ENCODE peak calls at places on chromosomes 11 and 22, in nine cellular contexts. A is posterior cingulate gyrus; T is substantia nigra; I is activated CD8-positive, alpha-beta T cell treated with anti-CD3 and anti-CD28 coated beads, Interleukin-2, amount 10 ng/mL, durations not matched to agents 7 days and 5 days; J is GM23338; L is PC-3; G is stimulated activated CD4-positive, alpha-beta T cell treated with anti-CD3 and anti-CD28 coated beads, TNF-alpha, amount 100 ng/mL, for 1 hour; U is bronchial epithelial cell; F is HEK293T. B is an unnamed sample.

GRCh38 chr11:102287963-102288744 is 29.1 kb upstream of the BIRC3 start:
- DNase-seq in J (peak), A (peak), U (peak), T (no peak), L (peak), I (peak), F (peak), G (no peak), B (no peak)

GRCh38 chr11:73784080-73784634 is 3.5 kb upstream of the MRPL48 start:
- DNase-seq in T (no peak), U (peak), G (no peak), I (no peak), A (no peak), J (peak), F (no peak), L (no peak), B (peak)

GRCh38 chr11:77340501-77340900 is 39.0 kb upstream of the GDPD4 start:
- DNase-seq in G (no peak), T (no peak), U (no peak), A (no peak), F (no peak), I (no peak), J (no peak), L (no peak), B (no peak)

GRCh38 chr11:101583180-101584128 is at the start of gene TRPC6:
- DNase-seq in L (no peak), G (no peak), A (peak), U (peak), T (no peak), F (no peak), J (peak), I (no peak), B (peak)

GRCh38 chr11:7495997-7496545 is 10.8 kb downstream of the OLFML1 start:
- DNase-seq in J (no peak), F (no peak), G (no peak), I (no peak), U (no peak), L (no peak), A (no peak), T (no peak), B (no peak)

GRCh38 chr11:86558219-86558618 is 114.2 kb downstream of the ME3 start:
- DNase-seq in F (no peak), T (no peak), I (no peak), U (peak), A (no peak), G (no peak), J (no peak), L (no peak), B (no peak)

GRCh38 chr11:61657566-61657965 is 22.6 kb upstream of the DAGLA start:
- DNase-seq in A (no peak), U (peak), T (no peak), G (no peak), L (peak), J (no peak), I (no peak), F (no peak), B (no peak)

GRCh38 chr22:39469326-39469680 is 12.5 kb downstream of the MGAT3 start:
- DNase-seq in T (no peak), L (no peak), A (no peak), J (no peak), I (no peak), U (no peak), G (no peak), F (no peak), B (no peak)

GRCh38 chr11:91435694-91436375 is 788.8 kb upstream of the FAT3 start:
- DNase-seq in L (peak), A (no peak), I (no peak), T (no peak), U (peak), F (no peak), J (peak), G (no peak), B (no peak)

GRCh38 chr11:64348611-64349387 is 8.8 kb downstream of the CCDC88B start:
- DNase-seq in A (no peak), J (peak), G (no peak), T (no peak), F (no peak), U (no peak), L (no peak), I (no peak), B (no peak)

GRCh38 chr11:29641201-29641600 is 375.6 kb downstream of the KCNA4 start:
- DNase-seq in A (no peak), L (no peak), U (peak), G (no peak), J (no peak), I (no peak), T (no peak), F (no peak), B (no peak)

GRCh38 chr11:70423523-70424505 is 25.5 kb downstream of the CTTN start:
- DNase-seq in I (peak), G (no peak), J (peak), T (no peak), L (peak), F (no peak), U (no peak), A (no peak), B (no peak)

GRCh38 chr11:34245043-34245442 is 112.8 kb downstream of the ABTB2 start:
- DNase-seq in G (no peak), F (no peak), J (no peak), U (no peak), L (no peak), T (no peak), I (peak), A (no peak), B (no peak)

GRCh38 chr11:11095971-11096370 is 238.1 kb upstream of the ZBED5 start:
- DNase-seq in F (no peak), T (no peak), I (no peak), U (no peak), L (no peak), A (no peak), J (no peak), G (no peak), B (no peak)

GRCh38 chr11:74671520-74672196 is 59.6 kb downstream of the CHRDL2 start:
- DNase-seq in G (no peak), L (peak), T (no peak), A (no peak), I (no peak), U (peak), J (no peak), F (no peak), B (no peak)

GRCh38 chr22:42695294-42695693 is 25.4 kb downstream of the A4GALT start:
- DNase-seq in I (no peak), G (no peak), J (no peak), T (no peak), U (no peak), L (no peak), A (no peak), F (no peak), B (no peak)

GRCh38 chr11:116211166-116211565 is 561.6 kb downstream of the BUD13 start:
- DNase-seq in T (no peak), J (no peak), I (no peak), L (no peak), F (no peak), G (no peak), A (no peak), U (no peak), B (no peak)

GRCh38 chr22:37549704-37550059 is 10.6 kb upstream of the CDC42EP1 start:
- DNase-seq in G (no peak), A (peak), F (no peak), I (no peak), L (no peak), U (no peak), T (peak), J (no peak), B (no peak)

GRCh38 chr11:69931994-69932910 is 113.0 kb upstream of the FGF3 start:
- DNase-seq in J (no peak), U (no peak), A (no peak), G (no peak), I (no peak), T (no peak), L (no peak), F (no peak), B (peak)

GRCh38 chr11:110141812-110142211 is 48.6 kb downstream of the ZC3H12C start:
- DNase-seq in F (no peak), G (no peak), U (peak), J (no peak), I (no peak), A (no peak), L (no peak), T (no peak), B (no peak)

GRCh38 chr11:69934861-69935494 is 115.8 kb upstream of the FGF3 start:
- DNase-seq in T (no peak), U (no peak), L (peak), F (no peak), A (no peak), J (peak), I (no peak), G (no peak), B (peak)

GRCh38 chr11:16448123-16448717 is 91.9 kb upstream of the SOX6 start:
- DNase-seq in F (no peak), I (no peak), G (no peak), A (no peak), L (no peak), U (no peak), T (no peak), J (no peak), B (no peak)

GRCh38 chr11:10979529-10979928 is 121.7 kb upstream of the ZBED5 start:
- DNase-seq in F (no peak), U (no peak), T (no peak), A (no peak), J (no peak), I (no peak), G (no peak), L (no peak), B (no peak)

GRCh38 chr11:78110351-78110750 is 29.1 kb downstream of the ALG8 start:
- DNase-seq in F (no peak), G (no peak), T (no peak), A (no peak), U (peak), I (no peak), J (no peak), L (no peak), B (no peak)

GRCh38 chr11:77111277-77111676 is 8.6 kb downstream of the OMP start:
- DNase-seq in I (no peak), F (no peak), A (no peak), G (no peak), J (no peak), U (no peak), T (no peak), L (peak), B (no peak)

GRCh38 chr11:73950869-73951710 is at the start of gene DNAJB13:
- DNase-seq in J (peak), I (peak), F (peak), A (peak), T (no peak), U (peak), G (no peak), L (peak), B (peak)

GRCh38 chr22:44574057-44574456 is 76.0 kb upstream of the RTL6 start:
- DNase-seq in L (peak), T (no peak), A (no peak), U (peak), F (no peak), G (no peak), J (no peak), I (no peak), B (no peak)

GRCh38 chr11:12986194-12986898 is 22.8 kb upstream of the RASSF10 start:
- DNase-seq in J (no peak), A (no peak), G (no peak), F (no peak), I (no peak), T (no peak), U (no peak), L (no peak), B (no peak)

GRCh38 chr11:133269272-133269671 is 263.0 kb downstream of the OPCML start:
- DNase-seq in T (no peak), L (no peak), G (no peak), F (no peak), I (no peak), J (no peak), U (no peak), A (no peak), B (no peak)

GRCh38 chr11:70495351-70496310 is 97.3 kb downstream of the CTTN start:
- DNase-seq in U (no peak), I (no peak), A (no peak), T (no peak), J (no peak), G (no peak), F (no peak), L (no peak), B (no peak)

GRCh38 chr11:101334581-101334980 is 205.0 kb upstream of the PGR start:
- DNase-seq in F (no peak), I (no peak), A (no peak), J (no peak), U (no peak), G (no peak), L (no peak), T (no peak), B (no peak)

GRCh38 chr11:116112031-116112935 is 608.1 kb upstream of the CADM1 start:
- DNase-seq in I (no peak), U (peak), G (no peak), L (no peak), T (no peak), A (no peak), J (no peak), F (no peak), B (no peak)

GRCh38 chr11:14310696-14311095 is 48.3 kb downstream of the RRAS2 start:
- DNase-seq in J (no peak), G (no peak), F (no peak), L (no peak), I (no peak), U (no peak), T (no peak), A (no peak), B (no peak)

GRCh38 chr11:61752117-61752924 is at the start of gene MYRF:
- DNase-seq in G (no peak), I (peak), T (peak), L (peak), A (peak), U (no peak), J (peak), F (peak), B (peak)